ENCODE peak calls at places on chromosomes 7 and 10, in seven cellular contexts. Q is heart left ventricle, B is bronchial epithelial cell, S is brain microvascular endothelial cell, N is ovary, J is RWPE2, K is fibroblast of the aortic adventitia. C is an unnamed sample.

GRCh38 chr7:130141161-130141857 is 63.9 kb downstream of the TMEM209 start:
- DNase-seq in J (no peak), S (peak), B (peak), K (peak), N (peak), Q (peak), C (no peak)

GRCh38 chr10:83233691-83234090 is 905.6 kb upstream of the GHITM start:
- DNase-seq in N (no peak), S (no peak), B (no peak), J (no peak), K (no peak), Q (no peak), C (no peak)

GRCh38 chr10:127762925-127763324 is 25.9 kb downstream of the FOXI2 start:
- DNase-seq in B (no peak), N (no peak), J (no peak), Q (no peak), K (no peak), S (no peak), C (no peak)

GRCh38 chr10:110947061-110947595 is 27.7 kb downstream of the SHOC2 start:
- DNase-seq in Q (no peak), J (no peak), S (peak), K (no peak), N (no peak), B (peak), C (no peak)

GRCh38 chr7:102426268-102427031 is 6.9 kb upstream of the ORAI2 start:
- DNase-seq in J (no peak), S (no peak), Q (no peak), K (no peak), N (no peak), B (no peak), C (peak)

GRCh38 chr7:111827863-111828504 is 265.7 kb upstream of the IMMP2L start:
- DNase-seq in B (peak), N (no peak), S (peak), Q (no peak), K (peak), J (no peak), C (no peak)

GRCh38 chr10:86110156-86110786 is 256.3 kb downstream of the GRID1 start:
- DNase-seq in K (no peak), Q (no peak), J (no peak), N (no peak), B (no peak), S (no peak), C (no peak)

GRCh38 chr7:158903897-158904541 is 47.7 kb downstream of the DYNC2I1 start:
- DNase-seq in J (no peak), N (no peak), Q (no peak), S (no peak), B (no peak), K (no peak), C (no peak)

GRCh38 chr7:126698909-126699308 is 553.8 kb downstream of the GRM8 start:
- DNase-seq in Q (no peak), B (no peak), S (no peak), J (no peak), N (no peak), K (no peak), C (no peak)

GRCh38 chr7:126702242-126703016 is 550.3 kb downstream of the GRM8 start:
- DNase-seq in K (peak), J (no peak), S (no peak), B (no peak), Q (no peak), N (no peak), C (no peak)

GRCh38 chr7:126698446-126698845 is 554.3 kb downstream of the GRM8 start:
- DNase-seq in N (no peak), J (no peak), K (no peak), B (peak), S (no peak), Q (no peak), C (no peak)

GRCh38 chr7:126699707-126700106 is 553.0 kb downstream of the GRM8 start:
- DNase-seq in Q (no peak), J (no peak), S (no peak), K (no peak), B (no peak), N (no peak), C (no peak)

DNA sequence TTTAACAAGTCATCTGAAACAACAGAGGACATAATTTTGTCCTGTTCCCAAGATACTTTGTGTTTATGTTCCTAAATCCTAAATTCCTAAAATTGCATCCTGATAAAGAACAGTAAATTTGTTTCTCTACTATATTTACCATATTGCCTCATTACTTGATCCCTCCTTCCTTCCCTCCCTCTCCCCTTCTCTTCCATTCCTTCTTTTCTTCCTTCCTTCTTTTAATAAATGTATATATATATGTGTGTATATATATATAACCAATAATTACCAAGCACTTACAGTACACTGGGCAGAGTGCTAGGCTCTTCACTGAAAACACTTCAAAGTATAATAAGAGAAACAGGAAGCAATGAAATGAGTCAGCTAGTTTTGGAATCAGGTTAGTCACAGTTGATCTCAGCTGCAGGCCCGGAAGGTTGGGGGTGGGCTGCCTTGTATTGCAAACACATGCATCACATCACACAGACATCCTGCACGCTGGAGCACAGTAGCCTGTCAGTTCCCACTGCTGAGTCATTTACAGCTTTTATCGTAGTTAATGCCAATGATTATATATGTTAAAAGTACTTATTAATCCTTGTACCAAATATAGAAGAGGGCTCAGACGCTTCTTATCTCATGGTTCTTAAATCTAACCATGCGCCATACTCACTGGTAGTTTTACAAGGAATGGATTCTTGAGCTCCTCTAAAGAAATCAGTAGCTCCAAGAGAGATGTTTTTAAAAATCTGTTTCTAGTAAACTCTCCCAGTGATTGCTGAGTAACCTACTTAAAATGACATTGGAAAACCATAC is 551.7 kb downstream of the GRM8 start:
- DNase-seq in N (no peak), Q (no peak), J (peak), K (peak), S (peak), B (peak), C (peak)
- H3K4me3 ChIP-seq in N (no peak), Q (no peak), J (no peak), K (peak), S (peak), B (no peak), C (no peak)

GRCh38 chr7:1243964-1244416 is 11.3 kb downstream of the UNCX start:
- DNase-seq in K (no peak), J (no peak), Q (no peak), B (no peak), S (no peak), N (no peak), C (no peak)

GRCh38 chr7:1242129-1242572 is 9.5 kb downstream of the UNCX start:
- DNase-seq in K (no peak), Q (no peak), J (no peak), S (no peak), N (no peak), B (no peak), C (no peak)

GRCh38 chr7:1242601-1243289 is 10.1 kb downstream of the UNCX start:
- DNase-seq in J (no peak), Q (no peak), K (no peak), S (no peak), N (no peak), B (no peak), C (no peak)

GRCh38 chr7:1244701-1245526 is 12.2 kb downstream of the UNCX start:
- DNase-seq in N (no peak), J (no peak), S (no peak), B (no peak), K (no peak), Q (no peak), C (no peak)

DNA sequence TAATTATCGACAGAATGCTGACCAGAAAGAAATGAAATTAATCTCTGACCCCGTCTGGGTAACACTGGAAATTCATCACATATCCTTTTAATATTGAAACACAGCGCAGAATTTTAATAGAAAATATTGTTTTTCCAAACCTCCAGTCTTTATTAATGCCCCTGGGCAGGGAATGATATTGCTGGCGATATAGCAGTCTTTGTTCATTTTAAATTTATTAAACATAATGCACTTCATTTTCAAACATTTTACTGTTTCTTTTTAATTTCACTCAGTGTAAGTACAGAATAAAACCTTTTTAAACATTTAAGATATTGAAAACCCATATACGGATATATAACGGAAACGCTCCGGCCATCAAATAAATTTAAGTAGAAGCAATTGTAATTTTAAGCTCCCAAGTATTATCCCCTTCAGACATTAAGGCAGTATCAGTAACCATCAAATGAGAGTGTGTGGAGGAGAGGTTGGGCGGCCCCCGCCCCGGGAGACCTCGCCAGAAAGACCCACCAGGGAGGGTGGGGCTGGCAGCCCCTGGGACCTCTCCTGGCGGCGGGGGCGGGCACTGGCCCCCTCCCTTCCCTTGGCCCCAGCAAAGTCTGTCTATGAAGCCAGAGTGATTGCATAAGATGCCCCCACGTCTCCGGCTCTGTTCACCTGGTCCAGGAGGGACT is 10.8 kb downstream of the UNCX start:
- DNase-seq in J (no peak), K (no peak), S (no peak), B (no peak), Q (no peak), N (no peak), C (no peak)
- H3K4me3 ChIP-seq in J (no peak), K (no peak), S (no peak), B (no peak), Q (no peak), N (no peak), C (no peak)

DNA sequence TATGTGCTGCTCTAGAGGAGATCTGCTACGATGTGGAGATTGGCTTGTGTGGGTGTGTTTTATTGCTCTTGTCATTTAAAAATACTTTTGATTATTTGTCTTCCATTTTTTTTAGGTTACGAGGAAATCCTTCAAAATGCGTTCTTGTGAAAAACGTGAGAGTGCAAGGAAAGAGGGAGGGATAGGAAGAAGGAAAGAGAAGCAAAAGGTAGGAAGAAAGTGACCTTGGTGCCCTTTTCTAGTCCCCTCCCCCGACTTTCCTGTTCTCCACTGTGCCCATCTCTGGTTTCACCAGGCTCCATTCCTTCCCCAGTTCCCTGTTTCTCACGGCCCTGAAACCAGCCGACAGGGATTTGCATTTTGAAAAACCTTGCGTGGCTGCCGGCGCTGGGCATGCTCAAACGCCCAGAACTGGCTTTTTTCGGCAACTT is 511 bp upstream of the GNAI1 start:
- DNase-seq in J (no peak), B (peak), K (no peak), Q (no peak), N (no peak), S (no peak), C (no peak)
- H3K4me3 ChIP-seq in J (peak), B (peak), K (peak), Q (peak), N (peak), S (peak), C (no peak)

GRCh38 chr7:134432296-134433152 is 26.4 kb downstream of the AKR1B1 start:
- DNase-seq in N (peak), B (peak), J (peak), S (peak), K (peak), Q (peak), C (peak)
- H3K4me3 ChIP-seq in N (peak), B (peak), J (peak), S (peak), K (peak), Q (peak), C (no peak)

GRCh38 chr7:75966209-75966961 is 28.0 kb downstream of the TMEM120A start:
- DNase-seq in K (peak), N (peak), J (no peak), Q (peak), B (no peak), S (no peak), C (no peak)

GRCh38 chr7:75968012-75968411 is 26.4 kb downstream of the TMEM120A start:
- DNase-seq in Q (no peak), N (peak), B (no peak), J (no peak), K (no peak), S (no peak), C (no peak)

GRCh38 chr7:75968561-75969001 is 25.8 kb downstream of the TMEM120A start:
- DNase-seq in S (no peak), K (no peak), N (peak), Q (no peak), B (no peak), J (no peak), C (no peak)

GRCh38 chr7:75967055-75967454 is 27.3 kb downstream of the TMEM120A start:
- DNase-seq in S (no peak), N (peak), K (no peak), B (no peak), Q (no peak), J (no peak), C (no peak)

GRCh38 chr7:75967573-75967997 is 26.8 kb downstream of the TMEM120A start:
- DNase-seq in K (no peak), N (peak), B (no peak), J (no peak), S (no peak), Q (peak), C (no peak)
- H3K4me3 ChIP-seq in K (no peak), N (no peak), B (no peak), J (no peak), S (no peak), Q (peak), C (no peak)

DNA sequence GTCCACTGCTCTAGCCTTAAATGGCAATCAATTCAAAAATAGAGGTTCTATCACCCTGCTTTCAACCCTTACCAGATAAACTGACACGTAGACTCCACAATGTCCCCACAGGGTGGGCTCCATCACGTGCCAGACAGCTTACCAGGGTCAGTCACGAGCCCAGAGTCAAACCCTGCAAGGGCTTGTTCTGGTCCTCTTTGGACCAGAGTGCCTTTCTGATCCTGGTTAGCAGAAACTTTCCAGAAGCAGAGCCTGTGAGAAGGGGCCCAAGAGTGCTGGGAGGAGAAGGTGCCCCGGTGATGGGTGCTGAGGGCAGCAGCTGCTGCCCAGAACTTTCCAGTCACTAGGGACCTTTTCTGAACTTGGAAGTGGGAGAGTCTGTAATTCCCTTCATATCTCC is 354 bp upstream of the GIMAP5 start:
- DNase-seq in B (no peak), J (no peak), S (no peak), Q (no peak), K (no peak), N (no peak), C (no peak)
- H3K4me3 ChIP-seq in B (no peak), J (no peak), S (no peak), Q (peak), K (no peak), N (no peak), C (peak)

DNA sequence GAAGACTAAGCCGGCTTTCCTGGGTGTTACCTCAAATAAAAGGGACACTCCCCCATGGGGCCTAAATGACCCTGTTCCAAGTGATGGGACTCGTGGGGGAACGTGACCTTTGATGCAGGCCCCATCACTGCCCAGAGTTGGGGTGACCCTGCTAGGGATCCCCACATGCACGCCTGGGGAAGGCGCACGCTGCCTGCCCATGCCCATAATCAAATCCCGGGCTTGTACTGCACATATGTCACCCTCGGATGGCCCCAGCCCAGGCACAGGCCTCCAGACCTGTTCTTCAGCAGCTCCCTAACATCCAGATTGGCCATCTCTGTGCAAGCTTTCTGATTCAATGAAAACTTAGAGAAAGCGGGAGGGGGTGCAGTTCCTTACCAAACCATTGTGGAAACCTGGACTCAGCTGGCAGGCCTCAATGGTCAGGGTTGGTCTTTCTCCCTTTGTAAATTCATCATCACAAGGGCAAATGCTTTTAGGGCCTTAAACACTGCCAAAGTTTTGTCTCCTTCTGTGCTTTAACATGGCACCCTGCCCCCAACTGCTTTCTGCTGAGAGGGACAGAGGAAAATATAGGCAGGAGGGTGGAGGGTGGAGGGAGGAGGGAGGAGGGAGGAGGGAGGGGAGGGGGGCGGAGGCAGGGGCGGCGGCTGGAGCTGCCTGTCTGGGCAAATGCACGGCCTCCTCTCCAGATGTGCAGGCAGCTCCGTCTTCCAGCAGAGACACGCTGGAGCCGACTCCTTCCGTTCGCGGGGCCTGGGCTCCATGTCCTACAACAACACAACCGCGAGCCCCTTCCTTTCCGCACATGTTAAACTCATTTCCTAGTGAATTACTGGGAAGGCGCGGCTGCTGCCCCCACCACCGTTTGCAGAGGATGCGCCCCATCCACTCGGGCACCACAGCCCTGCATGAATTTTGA is 14.4 kb downstream of the EBF3 start:
- DNase-seq in B (no peak), J (no peak), Q (peak), N (peak), S (no peak), K (peak), C (no peak)
- H3K4me3 ChIP-seq in B (no peak), J (no peak), Q (peak), N (no peak), S (no peak), K (peak), C (no peak)

DNA sequence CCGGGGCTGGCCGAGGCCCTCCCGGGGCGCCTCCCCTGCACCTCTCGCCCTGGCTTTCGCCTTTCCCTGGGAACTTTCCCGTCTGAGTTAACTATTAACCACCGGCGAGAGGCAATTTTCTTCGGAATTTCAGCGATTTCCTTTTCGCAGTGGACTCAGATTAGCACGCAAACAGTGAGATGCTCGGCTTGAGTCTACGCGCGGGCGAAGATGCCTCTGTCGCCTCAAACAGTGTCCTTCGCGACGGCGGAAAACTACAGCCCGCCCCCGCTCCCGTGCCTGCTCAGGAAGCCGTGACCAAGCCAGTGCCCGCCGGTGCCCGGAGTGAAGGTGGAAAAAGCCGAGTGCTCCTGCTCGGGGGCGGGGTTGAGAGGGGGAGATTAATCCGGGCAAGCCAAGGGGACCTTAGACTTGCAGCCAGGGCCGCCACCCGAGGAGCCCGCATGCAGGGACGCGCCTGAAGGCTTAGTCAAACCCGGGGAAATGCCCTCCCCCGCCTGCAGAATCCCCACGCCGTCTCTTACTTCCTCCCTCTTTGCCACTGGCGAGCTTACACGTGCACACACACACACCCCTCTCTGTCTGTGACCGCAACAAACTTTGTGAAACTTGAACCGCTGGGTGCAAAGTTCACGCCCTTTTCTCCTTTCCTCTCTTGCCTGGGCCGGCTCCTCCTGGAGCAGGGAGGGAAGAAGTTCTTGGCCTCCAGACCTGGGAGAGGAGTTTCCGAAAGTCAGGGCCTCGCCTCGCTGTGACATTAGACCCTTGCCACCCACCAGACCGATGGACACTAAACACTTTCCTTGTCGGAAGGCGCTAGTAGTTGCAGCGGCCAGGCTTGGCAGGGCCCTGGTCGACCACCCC is 14.4 kb upstream of the PAX2 start:
- DNase-seq in N (no peak), S (peak), K (peak), B (peak), Q (no peak), J (no peak), C (peak)
- H3K4me3 ChIP-seq in N (no peak), S (no peak), K (no peak), B (no peak), Q (peak), J (no peak), C (peak)

C was measured in Jurkat, Clone E6-1.